ENCODE peak calls at places on chromosomes 3 and 15, in eight cellular contexts. G, X, Y, M, U, J, P and R are unnamed samples. For H3K9me3, the result is how much of the 10 kb centered on the place peaks cover.

GRCh38 chr15:81331600-81331999 is 7.7 kb upstream of the STARD5 start:
- DNase-seq in G (no peak), X (peak), Y (no peak), M (no peak), U (no peak), J (no peak), P (no peak), R (no peak)

GRCh38 chr15:83365370-83365938 is 81.0 kb upstream of the BNC1 start:
- DNase-seq in G (no peak), X (peak), Y (peak), M (peak), U (peak), J (no peak), P (peak), R (no peak)

GRCh38 chr15:50463423-50464358 is 39.5 kb downstream of the USP8 start:
- DNase-seq in G (no peak), X (no peak), Y (no peak), M (no peak), U (no peak), J (no peak), P (no peak), R (no peak)

GRCh38 chr3:4306860-4307259 is 3.7 kb downstream of the SETMAR start:
- DNase-seq in G (no peak), X (no peak), Y (no peak), M (no peak), U (no peak), J (no peak), P (no peak), R (no peak)

GRCh38 chr3:22089284-22089683 is 338.3 kb upstream of the ZNF385D start:
- DNase-seq in G (peak), X (no peak), Y (peak), M (peak), U (no peak), J (no peak), P (no peak), R (no peak)

GRCh38 chr3:99640214-99640851 is 1.9 kb downstream of the COL8A1 start:
- DNase-seq in G (no peak), X (no peak), Y (no peak), M (no peak), U (no peak), J (no peak), P (no peak), R (no peak)

GRCh38 chr3:171443211-171443957 is 16.8 kb downstream of the TNIK start:
- DNase-seq in G (no peak), X (peak), Y (no peak), M (no peak), U (no peak), J (no peak), P (no peak), R (no peak)

GRCh38 chr3:154060606-154061380 is 60.4 kb upstream of the ARHGEF26 start:
- DNase-seq in G (no peak), X (no peak), Y (no peak), M (no peak), U (no peak), J (no peak), P (no peak), R (no peak)

GRCh38 chr15:69757186-69757585 is 304.6 kb downstream of the RPLP1 start:
- DNase-seq in G (no peak), X (no peak), Y (no peak), M (no peak), U (no peak), J (no peak), P (no peak), R (no peak)

GRCh38 chr3:76527773-76528172 is 512.1 kb upstream of the ROBO2 start:
- DNase-seq in G (no peak), X (no peak), Y (no peak), M (no peak), U (no peak), J (no peak), P (no peak), R (no peak)

GRCh38 chr3:62622553-62623174 is 249.3 kb upstream of the FEZF2 start:
- DNase-seq in G (no peak), X (peak), Y (no peak), M (peak), U (no peak), J (no peak), P (no peak), R (no peak)

GRCh38 chr3:196055683-196056270 is 26.1 kb downstream of the TFRC start:
- DNase-seq in G (peak), X (no peak), Y (no peak), M (peak), U (no peak), J (no peak), P (peak), R (no peak)

GRCh38 chr3:53083949-53084309 is 38.1 kb upstream of the SFMBT1 start:
- DNase-seq in G (no peak), X (no peak), Y (no peak), M (no peak), U (no peak), J (peak), P (no peak), R (no peak)

GRCh38 chr3:130671545-130671944 is 75.1 kb downstream of the PIK3R4 start:
- DNase-seq in G (no peak), X (no peak), Y (no peak), M (no peak), U (no peak), J (no peak), P (no peak), R (no peak)

GRCh38 chr3:83928903-83929302 is 1029.9 kb upstream of the CADM2 start:
- DNase-seq in G (no peak), X (no peak), Y (no peak), M (no peak), U (no peak), J (no peak), P (no peak), R (no peak)

GRCh38 chr3:114133947-114134346 is 44.9 kb downstream of the DRD3 start:
- DNase-seq in G (no peak), X (no peak), Y (no peak), M (no peak), U (no peak), J (no peak), P (no peak), R (no peak)

GRCh38 chr15:39578851-39579486 is 1.9 kb upstream of the THBS1 start:
- DNase-seq in G (no peak), X (no peak), Y (no peak), M (no peak), U (no peak), J (no peak), P (no peak), R (peak)

GRCh38 chr3:114809668-114810413 is 337.2 kb downstream of the ZBTB20 start:
- DNase-seq in G (no peak), X (no peak), Y (no peak), M (peak), U (no peak), J (no peak), P (no peak), R (no peak)

GRCh38 chr3:186380622-186381380 is 18.8 kb upstream of the DGKG start:
- DNase-seq in G (no peak), X (no peak), Y (no peak), M (no peak), U (no peak), J (no peak), P (no peak), R (no peak)

GRCh38 chr15:69610858-69611257 is 158.2 kb downstream of the RPLP1 start:
- DNase-seq in G (no peak), X (no peak), Y (no peak), M (no peak), U (no peak), J (no peak), P (no peak), R (no peak)

GRCh38 chr3:103889675-103890074 is 1454.9 kb downstream of the ZPLD1 start:
- DNase-seq in G (no peak), X (no peak), Y (no peak), M (no peak), U (no peak), J (no peak), P (no peak), R (no peak)

GRCh38 chr3:170835346-170835745 is 34.6 kb downstream of the RPL22L1 start:
- DNase-seq in G (no peak), X (no peak), Y (no peak), M (no peak), U (no peak), J (no peak), P (no peak), R (no peak)

GRCh38 chr15:77417642-77418041 is 2.3 kb downstream of the PEAK1 start:
- DNase-seq in G (no peak), X (no peak), Y (no peak), M (no peak), U (no peak), J (no peak), P (no peak), R (no peak)

GRCh38 chr3:158569717-158570244 is 1.2 kb upstream of the MLF1 start:
- DNase-seq in G (no peak), X (no peak), Y (no peak), M (no peak), U (peak), J (no peak), P (no peak), R (no peak)

GRCh38 chr3:52851348-52851747 is 16.5 kb upstream of the MUSTN1 start:
- DNase-seq in G (peak), X (peak), Y (no peak), M (peak), U (no peak), J (no peak), P (peak), R (no peak)

GRCh38 chr3:18425641-18426403 is 683 bp upstream of the SATB1 start:
- DNase-seq in G (peak), X (no peak), Y (peak), M (no peak), U (no peak), J (peak), P (peak), R (peak)

GRCh38 chr15:47756872-47757271 is 39.6 kb downstream of the SEMA6D start:
- DNase-seq in G (no peak), X (no peak), Y (peak), M (no peak), U (no peak), J (no peak), P (no peak), R (no peak)

GRCh38 chr15:88018865-88019626 is 237.5 kb downstream of the NTRK3 start:
- DNase-seq in G (no peak), X (no peak), Y (no peak), M (no peak), U (no peak), J (no peak), P (no peak), R (no peak)

GRCh38 chr15:67043939-67044771 is 21.2 kb upstream of the SMAD3 start:
- DNase-seq in G (peak), X (no peak), Y (no peak), M (peak), U (no peak), J (no peak), P (no peak), R (no peak)

GRCh38 chr15:34358367-34358766 is 8.6 kb downstream of the LPCAT4 start:
- DNase-seq in G (no peak), X (no peak), Y (no peak), M (peak), U (no peak), J (no peak), P (no peak), R (no peak)
- TF ChIP-seq CTCF in G (peak), X (no peak), Y (no peak), M (peak), U (no peak), J (no peak), P (no peak), R (no peak)

GRCh38 chr15:75659141-75659771 is 11.5 kb downstream of the SNX33 start:
- DNase-seq in G (no peak), X (no peak), Y (no peak), M (no peak), U (no peak), J (no peak), P (no peak), R (no peak)

GRCh38 chr15:75661779-75662140 is 14.0 kb downstream of the SNX33 start:
- DNase-seq in G (no peak), X (no peak), Y (no peak), M (no peak), U (no peak), J (no peak), P (no peak), R (no peak)

GRCh38 chr15:75659928-75660645 is 12.4 kb downstream of the SNX33 start:
- DNase-seq in G (no peak), X (no peak), Y (no peak), M (no peak), U (no peak), J (no peak), P (no peak), R (no peak)

GRCh38 chr15:75662823-75663519 is 15.3 kb downstream of the SNX33 start:
- DNase-seq in G (no peak), X (no peak), Y (no peak), M (no peak), U (no peak), J (no peak), P (no peak), R (no peak)

GRCh38 chr15:75661041-75661778 is 13.5 kb downstream of the SNX33 start:
- DNase-seq in G (peak), X (peak), Y (peak), M (peak), U (peak), J (peak), P (peak), R (peak)
- TF ChIP-seq POLR2A in G (no peak), X (no peak), Y (no peak), M (no peak), U (no peak), J (no peak), P (no peak), R (no peak)

GRCh38 chr15:20409247-20409646 is 132.4 kb downstream of the GOLGA6L6 start:
- DNase-seq in G (no peak), X (no peak), Y (no peak), M (no peak), U (no peak), J (no peak), P (no peak), R (no peak)
- H3K9me3 ChIP-seq in G (under half), X (under half), Y (under half), M (under half), U (under half), J (under half), P (under half), R (under half)

DNA sequence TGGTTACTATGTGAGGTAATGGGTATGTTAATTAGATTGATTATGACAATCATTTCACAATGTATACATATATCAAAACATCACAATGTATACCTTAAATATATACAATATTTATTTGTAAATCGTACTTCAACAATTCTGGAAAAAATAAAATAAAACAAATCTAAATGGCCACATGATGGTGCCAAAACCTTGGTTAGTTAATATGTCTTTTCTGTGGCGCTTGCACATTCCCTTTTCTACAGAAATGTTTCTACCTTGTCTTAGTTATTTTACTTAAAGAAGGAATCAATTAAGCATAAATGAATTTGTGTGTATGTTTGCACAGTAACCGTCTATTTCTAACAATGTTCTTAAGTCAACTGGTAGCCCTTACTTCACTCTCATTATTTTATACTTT is 53.4 kb downstream of the OXSM start:
- DNase-seq in G (no peak), X (no peak), Y (no peak), M (peak), U (no peak), J (no peak), P (no peak), R (no peak)
- TF ChIP-seq CTCF in G (no peak), X (no peak), Y (peak), M (peak), U (no peak), J (no peak), P (no peak), R (peak)

GRCh38 chr15:78541744-78542034 is 1.4 kb downstream of the PSMA4 start:
- DNase-seq in G (no peak), X (no peak), Y (no peak), M (no peak), U (no peak), J (no peak), P (no peak), R (no peak)

GRCh38 chr15:78540135-78540954 is at the start of gene PSMA4:
- DNase-seq in G (peak), X (peak), Y (peak), M (peak), U (peak), J (peak), P (peak), R (peak)

GRCh38 chr15:78542647-78543046 is 2.4 kb downstream of the PSMA4 start:
- DNase-seq in G (no peak), X (no peak), Y (no peak), M (no peak), U (no peak), J (no peak), P (no peak), R (no peak)

GRCh38 chr15:78538358-78538757 is 1.9 kb upstream of the PSMA4 start:
- DNase-seq in G (no peak), X (no peak), Y (no peak), M (no peak), U (no peak), J (no peak), P (no peak), R (no peak)

GRCh38 chr15:78540955-78541743 is 905 bp downstream of the PSMA4 start:
- DNase-seq in G (no peak), X (no peak), Y (no peak), M (peak), U (no peak), J (no peak), P (no peak), R (no peak)
- TF ChIP-seq POLR2A in G (no peak), X (no peak), Y (no peak), M (no peak), U (no peak), J (no peak), P (no peak), R (no peak)

GRCh38 chr15:22827125-22827524 is 11.3 kb upstream of the NIPA2 start:
- DNase-seq in G (no peak), X (no peak), Y (no peak), M (no peak), U (no peak), J (no peak), P (no peak), R (no peak)
- H3K9me3 ChIP-seq in G (under half), X (under half), Y (under half), M (under half), U (under half), J (under half), P (under half), R (under half)